ENCODE peak calls at places on chromosomes 11 and 22, in seven cellular contexts. N is MM.1S, E is fibroblast of lung, C is adipocyte, T is HCT116, R is neuronal stem cell, B is H9. A is an unnamed sample. For H3K4me1 and H3K27me3, the result is how much of the 10 kb centered on the place peaks cover.

GRCh38 chr11:77046060-77046501 is 11.9 kb downstream of the B3GNT6 start:
- DNase-seq in N (peak), E (no peak), C (peak), T (peak), R (peak), B (peak), A (peak)

GRCh38 chr11:113161671-113162589 is 152.5 kb upstream of the TTC12 start:
- DNase-seq in N (no peak), E (no peak), C (no peak), T (no peak), R (no peak), B (no peak), A (no peak)

GRCh38 chr11:91850533-91851305 is 373.9 kb upstream of the FAT3 start:
- DNase-seq in N (no peak), E (no peak), C (no peak), T (no peak), R (peak), B (no peak), A (no peak)

GRCh38 chr22:25172153-25172552 is 27.5 kb upstream of the CRYBB3 start:
- DNase-seq in N (no peak), E (no peak), C (no peak), T (peak), R (no peak), B (no peak), A (peak)

GRCh38 chr11:132858203-132858602 is 674.1 kb downstream of the OPCML start:
- DNase-seq in N (no peak), E (peak), C (peak), T (no peak), R (no peak), B (peak), A (no peak)

GRCh38 chr11:298406-299065 is 790 bp downstream of the IFITM5 start:
- DNase-seq in N (no peak), E (no peak), C (no peak), T (no peak), R (no peak), B (no peak), A (no peak)

GRCh38 chr11:124799384-124800225 is 601 bp downstream of the MSANTD2 start:
- DNase-seq in N (peak), E (peak), C (peak), T (no peak), R (peak), B (peak), A (peak)

GRCh38 chr11:19777342-19778102 is 64.9 kb downstream of the NAV2 start:
- DNase-seq in N (no peak), E (peak), C (peak), T (no peak), R (no peak), B (peak), A (no peak)

GRCh38 chr11:66239998-66240780 is 28.2 kb upstream of the RAB1B start:
- DNase-seq in N (no peak), E (no peak), C (no peak), T (no peak), R (no peak), B (no peak), A (no peak)

GRCh38 chr11:12827929-12828812 is 153.9 kb downstream of the TEAD1 start:
- DNase-seq in N (peak), E (peak), C (peak), T (no peak), R (peak), B (peak), A (no peak)

GRCh38 chr22:26570864-26571525 is 18.9 kb downstream of the TPST2 start:
- DNase-seq in N (no peak), E (no peak), C (no peak), T (no peak), R (no peak), B (no peak), A (no peak)

GRCh38 chr11:69394234-69394891 is 87.1 kb upstream of the LINC01488 start:
- DNase-seq in N (no peak), E (no peak), C (no peak), T (no peak), R (no peak), B (no peak), A (no peak)

GRCh38 chr22:47048123-47049077 is 285.9 kb downstream of the TBC1D22A start:
- DNase-seq in N (no peak), E (no peak), C (no peak), T (no peak), R (no peak), B (no peak), A (peak)

GRCh38 chr11:55652560-55652959 is 4.4 kb downstream of the OR4S2 start:
- DNase-seq in N (no peak), E (no peak), C (no peak), T (no peak), R (no peak), B (no peak), A (no peak)

GRCh38 chr11:124798991-124799383 is 1.2 kb downstream of the MSANTD2 start:
- DNase-seq in N (peak), E (peak), C (peak), T (no peak), R (no peak), B (no peak), A (no peak)

GRCh38 chr11:72626637-72626936 is 47.6 kb downstream of the PDE2A start:
- DNase-seq in N (no peak), E (no peak), C (no peak), T (no peak), R (no peak), B (no peak), A (no peak)

GRCh38 chr22:23037429-23038333 is 32.6 kb upstream of the GNAZ start:
- DNase-seq in N (no peak), E (no peak), C (no peak), T (no peak), R (no peak), B (no peak), A (peak)

GRCh38 chr11:8092587-8093424 is 11.8 kb downstream of the TUB start:
- DNase-seq in N (peak), E (peak), C (peak), T (peak), R (no peak), B (peak), A (peak)

GRCh38 chr11:120801801-120802689 is 221.9 kb upstream of the TBCEL start:
- DNase-seq in N (peak), E (peak), C (peak), T (peak), R (peak), B (peak), A (peak)

GRCh38 chr11:126115253-126115540 is 52.5 kb upstream of the CDON start:
- DNase-seq in N (no peak), E (peak), C (peak), T (no peak), R (no peak), B (no peak), A (no peak)

GRCh38 chr11:78801161-78801884 is 226.7 kb upstream of the NARS2 start:
- DNase-seq in N (no peak), E (peak), C (peak), T (no peak), R (no peak), B (no peak), A (no peak)

GRCh38 chr22:39966522-39966921 is 6.3 kb downstream of the TMA7B start:
- DNase-seq in N (no peak), E (peak), C (no peak), T (no peak), R (no peak), B (no peak), A (no peak)

GRCh38 chr11:44564653-44565007 is 833 bp upstream of the CD82 start:
- DNase-seq in N (no peak), E (peak), C (peak), T (no peak), R (no peak), B (peak), A (no peak)

GRCh38 chr11:75474878-75475766 is 42.1 kb upstream of the KLHL35 start:
- DNase-seq in N (no peak), E (peak), C (peak), T (no peak), R (no peak), B (peak), A (peak)

GRCh38 chr11:20452585-20452984 is 65.1 kb downstream of the PRMT3 start:
- DNase-seq in N (no peak), E (no peak), C (no peak), T (no peak), R (no peak), B (no peak), A (no peak)

GRCh38 chr11:28619870-28620540 is 511.8 kb downstream of the METTL15 start:
- DNase-seq in N (no peak), E (peak), C (peak), T (no peak), R (no peak), B (no peak), A (no peak)

GRCh38 chr22:17842386-17842785 is 68.1 kb upstream of the BID start:
- DNase-seq in N (peak), E (no peak), C (no peak), T (no peak), R (no peak), B (no peak), A (no peak)

GRCh38 chr11:36053314-36053713 is 109.5 kb downstream of the LDLRAD3 start:
- DNase-seq in N (no peak), E (no peak), C (no peak), T (no peak), R (no peak), B (no peak), A (no peak)

GRCh38 chr11:12618743-12619540 is 55.3 kb upstream of the TEAD1 start:
- DNase-seq in N (no peak), E (no peak), C (peak), T (no peak), R (no peak), B (no peak), A (no peak)

GRCh38 chr22:28900379-28900778 is 17.0 kb downstream of the ZNRF3 start:
- DNase-seq in N (no peak), E (no peak), C (no peak), T (no peak), R (no peak), B (no peak), A (no peak)

GRCh38 chr22:28899199-28899853 is 16.0 kb downstream of the ZNRF3 start:
- DNase-seq in N (no peak), E (peak), C (peak), T (no peak), R (no peak), B (no peak), A (no peak)

GRCh38 chr22:28894793-28895192 is 11.4 kb downstream of the ZNRF3 start:
- DNase-seq in N (no peak), E (no peak), C (no peak), T (no peak), R (no peak), B (no peak), A (no peak)

GRCh38 chr22:28896611-28897010 is 13.2 kb downstream of the ZNRF3 start:
- DNase-seq in N (no peak), E (no peak), C (no peak), T (no peak), R (no peak), B (peak), A (no peak)

DNA sequence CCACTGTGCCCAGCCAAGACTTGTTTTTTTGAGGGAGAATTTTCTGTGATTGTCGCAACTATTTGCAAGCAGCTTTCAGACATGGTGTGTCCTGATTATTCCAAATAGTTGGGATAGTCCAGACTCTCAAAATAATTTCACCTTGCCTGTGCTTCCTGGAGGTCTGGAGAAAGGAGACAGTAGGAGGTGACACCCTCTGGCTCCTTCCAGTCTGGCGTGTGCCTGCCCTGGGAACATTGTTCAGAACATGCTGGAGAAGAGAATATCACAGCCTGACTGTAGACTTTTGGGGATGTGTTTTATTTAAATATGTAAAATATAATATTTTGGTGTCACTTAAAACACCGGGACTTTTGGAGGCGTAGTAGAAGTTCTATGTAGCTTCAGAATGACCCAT is 14.9 kb downstream of the ZNRF3 start:
- DNase-seq in N (no peak), E (no peak), C (no peak), T (no peak), R (no peak), B (no peak), A (no peak)
- H3K9ac ChIP-seq in N (no peak), E (no peak), C (no peak), T (no peak), R (no peak), B (no peak), A (no peak)

GRCh38 chr11:45748801-45749200 is 56.1 kb upstream of the SLC35C1 start:
- DNase-seq in N (no peak), E (no peak), C (no peak), T (no peak), R (no peak), B (no peak), A (no peak)
- H3K4me1 ChIP-seq in N (under half), E (under half), C (under half), T (under half), R (under half), B (under half), A (under half)

DNA sequence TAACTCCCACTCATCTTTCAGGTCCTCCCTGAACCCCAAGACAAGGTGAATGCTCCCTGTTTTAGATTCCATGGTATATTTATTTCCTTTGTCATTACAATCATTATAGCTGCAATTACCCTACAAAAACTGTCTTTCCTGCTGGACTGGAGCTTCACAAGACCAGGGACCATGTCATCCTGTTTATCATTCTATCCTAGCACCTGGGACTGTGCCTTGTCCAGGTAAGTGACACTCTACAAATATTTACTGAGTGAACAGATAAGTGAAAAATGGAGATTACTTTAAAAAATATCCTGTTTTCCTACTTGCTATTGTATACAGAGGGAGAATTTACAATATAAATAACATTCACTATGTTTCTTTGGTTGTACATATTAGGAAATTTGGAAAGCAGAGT is 22.5 kb upstream of the ELF5 start:
- DNase-seq in N (no peak), E (no peak), C (no peak), T (no peak), R (no peak), B (no peak), A (no peak)
- H3K27me3 ChIP-seq in N (under half), E (under half), C (half or more), T (under half), R (under half), B (under half), A (under half)

DNA sequence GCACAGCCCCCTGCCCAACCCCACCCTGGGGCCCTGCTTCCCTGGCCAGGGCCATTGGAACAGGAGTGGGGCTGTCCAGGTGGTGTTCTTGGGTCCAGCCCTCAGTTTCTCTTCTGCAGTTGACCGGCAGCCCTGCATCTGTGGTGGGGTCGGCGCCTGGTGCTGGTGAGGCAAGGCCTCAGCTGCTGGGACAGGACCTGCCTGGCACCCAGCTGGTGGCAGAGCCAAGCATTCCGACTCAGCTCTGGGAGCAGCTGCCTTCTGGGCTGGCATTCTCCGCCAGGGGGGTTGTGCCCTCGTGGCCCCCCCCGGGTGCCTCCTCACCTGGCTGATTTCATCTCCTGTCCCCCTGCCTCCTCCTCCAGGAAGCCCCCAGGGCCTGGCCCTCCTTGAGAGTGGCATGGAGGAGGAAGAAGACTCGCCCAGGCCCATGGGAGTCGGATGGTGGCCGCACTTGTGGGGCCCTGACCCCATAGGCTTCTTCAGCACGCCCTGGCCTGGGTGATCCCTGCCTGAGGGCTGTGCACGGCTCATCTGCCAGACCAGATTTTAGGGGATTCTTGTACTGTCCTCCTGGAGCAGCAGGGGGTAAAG is 11.4 kb downstream of the CD81 start:
- DNase-seq in N (no peak), E (no peak), C (no peak), T (no peak), R (no peak), B (no peak), A (peak)
- H3K9ac ChIP-seq in N (no peak), E (no peak), C (peak), T (no peak), R (no peak), B (no peak), A (peak)

DNA sequence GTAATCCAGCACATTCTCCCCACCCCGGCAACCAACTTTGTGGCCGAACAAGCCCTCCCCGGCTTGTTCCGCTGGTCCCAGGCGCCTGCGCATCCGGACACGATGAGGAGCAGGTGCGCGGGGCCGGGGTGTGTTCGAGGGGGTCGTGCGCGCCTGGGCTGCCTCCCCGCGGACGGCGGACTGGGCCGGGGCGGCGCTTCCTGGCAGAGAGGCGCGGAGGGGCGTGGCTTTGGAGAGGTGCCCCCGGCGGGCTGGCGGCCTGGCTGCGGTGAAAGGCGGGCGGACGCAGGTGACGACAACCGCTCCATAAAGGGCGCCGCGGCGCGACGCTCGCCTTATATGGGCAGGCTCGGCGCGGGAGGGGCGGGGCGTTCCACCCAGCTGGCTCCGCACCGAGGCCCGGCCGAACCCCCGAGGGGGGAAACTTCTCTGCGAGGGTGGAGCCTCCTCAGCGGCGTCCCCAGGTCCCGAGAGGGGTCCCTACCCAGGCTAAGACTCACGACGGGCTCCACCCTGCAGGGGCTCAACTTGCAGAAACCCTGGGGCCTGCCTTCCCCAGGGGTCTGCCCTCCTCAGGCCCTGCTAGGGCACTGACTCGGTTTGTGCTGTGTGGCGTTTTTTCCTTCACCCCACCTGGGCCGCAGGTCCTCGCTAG is 26.4 kb downstream of the TXN2 start:
- DNase-seq in N (peak), E (peak), C (peak), T (peak), R (peak), B (peak), A (peak)
- H3K4me1 ChIP-seq in N (under half), E (under half), C (under half), T (under half), R (under half), B (under half), A (under half)

DNA sequence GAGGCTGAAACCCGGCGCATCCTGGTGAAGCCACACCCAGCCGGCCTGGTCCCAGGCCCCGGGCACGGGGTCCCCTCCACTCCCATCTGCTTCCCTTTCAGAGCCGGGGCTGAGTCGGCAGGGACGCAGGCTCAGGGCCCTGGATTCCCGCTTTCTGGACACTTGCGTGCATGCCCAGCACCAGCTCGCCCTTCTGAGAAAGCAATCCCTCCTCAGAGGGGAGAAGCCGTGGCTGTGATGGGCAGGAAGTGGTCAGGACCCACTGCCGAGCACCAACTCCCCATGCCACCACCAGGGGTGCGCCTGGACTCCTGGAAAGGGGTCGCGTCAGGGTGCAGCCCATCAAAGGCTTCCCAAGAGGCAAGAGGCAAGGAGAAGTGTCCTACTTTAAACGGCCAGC is 15.1 kb downstream of the CDKN1C start:
- DNase-seq in N (no peak), E (no peak), C (no peak), T (no peak), R (no peak), B (peak), A (no peak)
- H3K27me3 ChIP-seq in N (under half), E (under half), C (under half), T (under half), R (under half), B (under half), A (under half)

GRCh38 chr11:82901165-82901938 is at the start of gene DDIAS:
- DNase-seq in N (peak), E (peak), C (peak), T (peak), R (peak), B (peak), A (peak)

GRCh38 chr11:82906236-82906635 is 4.7 kb downstream of the DDIAS start:
- DNase-seq in N (peak), E (peak), C (peak), T (peak), R (no peak), B (no peak), A (peak)

GRCh38 chr11:82902086-82902485 is 550 bp downstream of the DDIAS start:
- DNase-seq in N (no peak), E (no peak), C (no peak), T (no peak), R (no peak), B (no peak), A (peak)

GRCh38 chr11:82902880-82903279 is 1.3 kb downstream of the DDIAS start:
- DNase-seq in N (no peak), E (no peak), C (no peak), T (no peak), R (no peak), B (no peak), A (no peak)

DNA sequence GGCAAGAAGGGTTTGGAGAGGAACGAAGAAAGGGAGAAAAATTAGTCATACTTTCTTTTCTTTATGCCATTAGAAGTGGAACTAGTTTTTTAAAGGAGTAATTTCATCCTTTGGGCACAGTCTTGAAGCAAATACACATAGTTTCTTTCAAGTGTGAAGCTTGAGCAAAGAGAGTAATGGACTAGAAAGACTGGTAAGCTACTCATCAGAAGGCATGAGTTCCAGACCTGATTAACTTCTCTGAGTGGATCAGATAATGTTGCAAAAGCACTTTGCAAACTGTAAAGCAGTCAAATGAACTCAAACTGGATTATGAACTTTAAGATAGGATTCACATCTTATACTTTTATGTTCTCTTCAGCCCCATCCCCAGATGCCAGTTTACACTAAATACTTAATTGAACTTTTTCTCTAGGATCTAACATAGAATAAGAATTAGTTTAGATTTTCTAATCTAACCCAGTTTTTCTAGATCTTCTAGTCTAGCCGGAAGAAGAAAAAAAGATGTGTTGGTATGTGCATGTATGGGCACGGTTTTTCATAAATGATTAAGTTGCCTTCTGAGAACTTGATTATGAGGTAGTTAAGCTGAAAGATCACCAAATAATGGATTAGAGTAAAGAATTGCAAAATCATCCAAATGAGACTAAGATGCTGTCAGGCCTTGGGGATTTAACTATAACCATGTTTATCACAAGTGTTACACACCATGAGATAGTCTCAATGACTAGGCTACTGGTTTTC is 2.5 kb downstream of the DDIAS start:
- DNase-seq in N (no peak), E (no peak), C (no peak), T (no peak), R (no peak), B (no peak), A (no peak)
- H3K9ac ChIP-seq in N (no peak), E (no peak), C (no peak), T (no peak), R (no peak), B (no peak), A (peak)